ENCODE peak calls at places on chromosome 2, in eight cellular contexts. V is central memory CD4-positive, alpha-beta T cell; M is ACHN; E is activated CD4-positive, alpha-beta T cell treated with anti-CD3 and anti-CD28 coated beads, Interleukin-2, amount 50 U/mL, for 48 hours; D is NCI-H69; H is pons; T is HEK293T; S is stromal cell of bone marrow. A is an unnamed sample.

GRCh38 chr2:239312741-239313246 is 88.0 kb downstream of the HDAC4 start:
- DNase-seq in M (no peak), V (no peak), T (no peak), D (no peak), E (no peak), S (no peak), H (no peak), A (no peak)

GRCh38 chr2:1752751-1753150 is 8.4 kb upstream of the PXDN start:
- DNase-seq in T (no peak), D (no peak), M (no peak), S (no peak), V (no peak), E (no peak), H (no peak), A (no peak)

GRCh38 chr2:62573137-62573731 is 67.2 kb upstream of the TMEM17 start:
- DNase-seq in H (no peak), V (no peak), D (no peak), S (no peak), E (no peak), M (no peak), T (no peak), A (no peak)

GRCh38 chr2:52916976-52917375 is 850.6 kb upstream of the CHAC2 start:
- DNase-seq in H (no peak), E (no peak), M (no peak), D (no peak), V (no peak), T (no peak), S (no peak), A (no peak)

GRCh38 chr2:100121124-100121718 is 21.2 kb downstream of the AFF3 start:
- DNase-seq in T (no peak), M (no peak), E (no peak), V (no peak), D (no peak), S (no peak), H (no peak), A (no peak)

GRCh38 chr2:96143848-96144480 is 1.3 kb downstream of the DUSP2 start:
- DNase-seq in E (peak), M (no peak), D (peak), V (peak), S (no peak), H (no peak), T (peak), A (peak)

GRCh38 chr2:235238537-235238936 is 255.3 kb upstream of the AGAP1 start:
- DNase-seq in V (no peak), T (no peak), D (peak), S (peak), M (no peak), E (no peak), H (peak), A (no peak)

GRCh38 chr2:224085246-224085645 is 46.2 kb upstream of the SERPINE2 start:
- DNase-seq in V (no peak), T (no peak), E (no peak), M (peak), D (no peak), H (no peak), S (peak), A (no peak)

GRCh38 chr2:166138144-166138543 is 10.3 kb upstream of the SCN1A start:
- DNase-seq in V (no peak), S (no peak), E (no peak), M (no peak), T (no peak), D (no peak), H (no peak), A (no peak)